ENCODE peak calls at places on chromosomes 11 and 22, in five cellular contexts. One of them, this sample, is unnamed.

GRCh38 chr11:69496202-69496557 is 14.7 kb downstream of the LINC01488 start:
- DNase-seq in AG09309: no peak
- DNase-seq in NCI-H1694: no peak
- DNase-seq in AG08396: no peak
- DNase-seq in IMR-90: no peak
- DNase-seq in this sample: no peak

GRCh38 chr22:21674611-21675010 is 8.8 kb downstream of the PPIL2 start:
- DNase-seq in AG09309: no peak
- DNase-seq in NCI-H1694: no peak
- DNase-seq in AG08396: no peak
- DNase-seq in IMR-90: no peak
- DNase-seq in this sample: no peak

GRCh38 chr11:72786305-72787261 is 7.3 kb downstream of the STARD10 start:
- DNase-seq in AG09309: no peak
- DNase-seq in NCI-H1694: no peak
- DNase-seq in AG08396: no peak
- DNase-seq in IMR-90: no peak
- DNase-seq in this sample: peak; percentile 8

GRCh38 chr11:59053387-59053786 is 32.7 kb upstream of the GLYATL1B start:
- DNase-seq in AG09309: peak; percentile 7
- DNase-seq in NCI-H1694: no peak
- DNase-seq in AG08396: peak; percentile 21
- DNase-seq in IMR-90: peak; percentile 49
- DNase-seq in this sample: no peak

GRCh38 chr11:119236490-119236889 is 30.4 kb downstream of the CBL start:
- DNase-seq in AG09309: no peak
- DNase-seq in NCI-H1694: no peak
- DNase-seq in AG08396: no peak
- DNase-seq in IMR-90: peak; percentile 72
- DNase-seq in this sample: no peak

GRCh38 chr22:31676700-31677099 is 14.7 kb upstream of the PISD start:
- DNase-seq in AG09309: peak; percentile 28
- DNase-seq in NCI-H1694: no peak
- DNase-seq in AG08396: peak; percentile 84
- DNase-seq in IMR-90: peak; percentile 74
- DNase-seq in this sample: peak; percentile 82

GRCh38 chr22:45647532-45648225 is 24.0 kb upstream of the ATXN10 start:
- DNase-seq in AG09309: no peak
- DNase-seq in NCI-H1694: no peak
- DNase-seq in AG08396: no peak
- DNase-seq in IMR-90: no peak
- DNase-seq in this sample: no peak

GRCh38 chr22:45450931-45451651 is 37.6 kb downstream of the RIBC2 start:
- DNase-seq in AG09309: peak; percentile 98
- DNase-seq in NCI-H1694: no peak
- DNase-seq in AG08396: peak; percentile 78
- DNase-seq in IMR-90: peak; percentile 97
- DNase-seq in this sample: no peak

GRCh38 chr11:35714882-35715612 is 52.5 kb downstream of the TRIM44 start:
- DNase-seq in AG09309: peak; percentile 31
- DNase-seq in NCI-H1694: no peak
- DNase-seq in AG08396: peak; percentile 45
- DNase-seq in IMR-90: peak; percentile 76
- DNase-seq in this sample: no peak

GRCh38 chr11:120875986-120876385 is 147.9 kb upstream of the TBCEL start:
- DNase-seq in AG09309: no peak
- DNase-seq in NCI-H1694: no peak
- DNase-seq in AG08396: no peak
- DNase-seq in IMR-90: no peak
- DNase-seq in this sample: no peak

GRCh38 chr22:26461188-26461810 is 22.3 kb downstream of the HPS4 start:
- DNase-seq in AG09309: no peak
- DNase-seq in NCI-H1694: peak; percentile 59
- DNase-seq in AG08396: peak; percentile 79
- DNase-seq in IMR-90: peak; percentile 28
- DNase-seq in this sample: no peak

GRCh38 chr22:25139062-25139461 is 60.6 kb upstream of the CRYBB3 start:
- DNase-seq in AG09309: no peak
- DNase-seq in NCI-H1694: no peak
- DNase-seq in AG08396: no peak
- DNase-seq in IMR-90: no peak
- DNase-seq in this sample: no peak

GRCh38 chr11:67504950-67505561 is at the start of gene PITPNM1:
- DNase-seq in AG09309: no peak
- DNase-seq in NCI-H1694: no peak
- DNase-seq in AG08396: peak; percentile 80
- DNase-seq in IMR-90: peak; percentile 24
- DNase-seq in this sample: peak; percentile 90

GRCh38 chr11:63614136-63614664 is at the start of gene PLAAT3:
- DNase-seq in AG09309: no peak
- DNase-seq in NCI-H1694: no peak
- DNase-seq in AG08396: peak; percentile 73
- DNase-seq in IMR-90: no peak
- DNase-seq in this sample: no peak

GRCh38 chr11:97015327-97015726 is 625.5 kb downstream of the JRKL start:
- DNase-seq in AG09309: no peak
- DNase-seq in NCI-H1694: no peak
- DNase-seq in AG08396: no peak
- DNase-seq in IMR-90: no peak
- DNase-seq in this sample: no peak

GRCh38 chr11:91299980-91300379 is 924.6 kb upstream of the FAT3 start:
- DNase-seq in AG09309: no peak
- DNase-seq in NCI-H1694: no peak
- DNase-seq in AG08396: no peak
- DNase-seq in IMR-90: peak; percentile 59
- DNase-seq in this sample: no peak

GRCh38 chr22:39176673-39177455 is 24.4 kb upstream of the CBX7 start:
- DNase-seq in AG09309: no peak
- DNase-seq in NCI-H1694: no peak
- DNase-seq in AG08396: no peak
- DNase-seq in IMR-90: no peak
- DNase-seq in this sample: no peak